ENCODE peak calls at places on chromosomes 4 and X, in six cellular contexts. Y is neuronal stem cell, U is endodermal cell, H is GM23248, I is IMR-90, V is fibroblast of lung. F is an unnamed sample.

GRCh38 chr4:137623013-137623412 is 90.7 kb upstream of the PCDH18 start:
- DNase-seq in Y (peak), U (no peak), H (no peak), I (no peak), V (peak), F (no peak)

GRCh38 chr4:95533254-95533653 is 15.5 kb downstream of the UNC5C start:
- DNase-seq in Y (no peak), U (no peak), H (no peak), I (no peak), V (no peak), F (no peak)

GRCh38 chrX:51922561-51922960 is 29.1 kb downstream of the MAGED1 start:
- DNase-seq in Y (no peak), U (peak), H (no peak), I (no peak), V (no peak), F (no peak)

GRCh38 chr4:126541820-126542219 is 1090.9 kb upstream of the INTU start:
- DNase-seq in Y (no peak), U (no peak), H (no peak), I (no peak), V (peak), F (no peak)

GRCh38 chrX:130539721-130540321 is 138.0 kb downstream of the RBMX2 start:
- DNase-seq in Y (peak), U (peak), H (peak), I (peak), V (peak), F (no peak)

GRCh38 chr4:157763490-157763889 is 409.3 kb downstream of the GASK1B start:
- DNase-seq in Y (no peak), U (no peak), H (no peak), I (no peak), V (no peak), F (no peak)

GRCh38 chr4:125044886-125045285 is 269.9 kb upstream of the FAT4 start:
- DNase-seq in Y (no peak), U (no peak), H (no peak), I (no peak), V (no peak), F (no peak)

GRCh38 chrX:2756534-2756933 is 4.7 kb downstream of the XG start:
- DNase-seq in Y (no peak), U (no peak), H (no peak), I (no peak), V (no peak), F (no peak)

GRCh38 chrX:12988797-12989196 is 13.9 kb downstream of the TMSB4X start:
- DNase-seq in Y (no peak), U (no peak), H (peak), I (peak), V (peak), F (no peak)

GRCh38 chrX:53184836-53185235 is 40.2 kb downstream of the KDM5C start:
- DNase-seq in Y (no peak), U (no peak), H (peak), I (peak), V (peak), F (no peak)

GRCh38 chr4:169314906-169315305 is 44.1 kb upstream of the SH3RF1 start:
- DNase-seq in Y (no peak), U (no peak), H (peak), I (peak), V (peak), F (peak)

GRCh38 chrX:71909956-71910355 is 689 bp upstream of the NHSL2 start:
- DNase-seq in Y (peak), U (peak), H (peak), I (no peak), V (no peak), F (peak)

GRCh38 chr4:149932188-149932587 is 116.5 kb upstream of the IQCM start:
- DNase-seq in Y (no peak), U (no peak), H (no peak), I (no peak), V (no peak), F (no peak)

GRCh38 chr4:98068495-98068894 is 74.8 kb downstream of the STPG2 start:
- DNase-seq in Y (no peak), U (no peak), H (no peak), I (no peak), V (no peak), F (no peak)

GRCh38 chrX:130163350-130163851 is 2.2 kb downstream of the AIFM1 start:
- DNase-seq in Y (no peak), U (no peak), H (no peak), I (no peak), V (no peak), F (no peak)

GRCh38 chr4:85825937-85826678 is 351.2 kb downstream of the ARHGAP24 start:
- DNase-seq in Y (peak), U (peak), H (peak), I (peak), V (peak), F (no peak)

GRCh38 chr4:153326513-153326912 is 18.0 kb upstream of the MND1 start:
- DNase-seq in Y (no peak), U (no peak), H (peak), I (peak), V (peak), F (no peak)

GRCh38 chr4:149933883-149934282 is 118.2 kb upstream of the IQCM start:
- DNase-seq in Y (no peak), U (no peak), H (peak), I (no peak), V (no peak), F (no peak)

GRCh38 chr4:79697444-79697843 is 289.4 kb upstream of the GK2 start:
- DNase-seq in Y (no peak), U (no peak), H (no peak), I (no peak), V (no peak), F (no peak)

GRCh38 chr4:102759835-102760644 is 728 bp downstream of the MANBA start:
- DNase-seq in Y (peak), U (peak), H (peak), I (peak), V (peak), F (no peak)

DNA sequence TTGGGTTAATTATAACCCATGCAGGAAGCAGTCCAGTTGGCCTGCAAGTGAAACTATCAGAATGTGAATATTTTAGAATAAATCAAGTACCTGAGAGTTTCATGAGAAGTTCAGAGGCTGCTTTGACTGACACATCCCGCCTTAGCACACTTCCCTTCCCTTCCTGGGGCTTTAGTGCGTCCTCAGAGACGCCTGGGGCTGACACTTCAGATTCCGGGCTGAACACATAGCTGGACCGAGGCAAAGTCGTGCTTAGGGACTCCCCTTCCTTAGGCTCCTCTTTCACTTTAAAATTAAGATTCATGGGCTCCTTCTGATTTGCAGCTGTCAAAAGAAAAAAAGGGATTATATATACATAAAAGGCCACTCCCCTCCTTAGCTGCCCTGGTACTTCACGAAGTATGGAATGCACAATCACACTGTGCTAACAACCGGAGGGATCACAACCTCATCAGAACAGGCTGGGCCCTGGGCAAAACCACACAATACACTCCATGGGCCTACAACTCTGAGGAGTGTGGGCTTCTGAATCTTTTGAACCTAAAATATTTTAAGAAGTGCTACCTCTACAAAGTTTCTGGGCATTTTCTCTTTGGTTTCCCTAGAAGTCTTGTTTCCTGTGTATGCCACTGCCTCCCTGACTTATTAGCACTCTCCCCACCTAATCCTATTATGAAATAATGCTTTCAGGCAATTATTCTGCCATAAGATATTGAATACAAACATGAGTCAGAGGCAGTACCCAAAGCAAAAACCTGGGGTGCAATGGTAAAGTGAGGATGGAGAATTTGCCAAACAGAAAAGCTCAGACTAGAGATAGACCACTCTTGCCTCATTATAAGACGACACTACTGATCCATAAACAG is 68.2 kb downstream of the ZNF827 start:
- DNase-seq in Y (no peak), U (no peak), H (peak), I (no peak), V (no peak), F (no peak)
- H3K4me3 ChIP-seq in Y (no peak), U (no peak), H (no peak), I (no peak), V (no peak), F (peak)

DNA sequence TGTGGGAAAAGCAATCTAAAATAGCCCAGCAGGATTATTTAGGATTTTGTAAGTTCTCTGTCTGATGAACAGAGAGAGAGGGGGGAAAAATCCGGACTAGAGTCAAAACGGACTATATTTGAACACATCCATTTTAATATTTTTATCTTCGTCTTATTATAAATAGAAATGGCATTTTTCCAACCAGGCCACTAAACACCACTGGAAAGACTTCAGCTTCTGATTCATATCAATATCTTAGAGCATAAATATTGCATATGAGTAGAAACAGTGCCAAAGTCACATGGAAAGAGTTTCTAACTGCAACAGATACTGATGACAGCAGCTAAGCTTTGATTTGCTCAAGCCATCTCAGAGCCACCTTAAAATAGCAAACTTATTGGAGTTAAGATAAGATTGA is 479 bp downstream of the PPARGC1A start:
- DNase-seq in Y (no peak), U (no peak), H (peak), I (no peak), V (peak), F (no peak)
- H3K9ac ChIP-seq in Y (no peak), U (no peak), H (peak), I (no peak), V (peak), F (peak)

DNA sequence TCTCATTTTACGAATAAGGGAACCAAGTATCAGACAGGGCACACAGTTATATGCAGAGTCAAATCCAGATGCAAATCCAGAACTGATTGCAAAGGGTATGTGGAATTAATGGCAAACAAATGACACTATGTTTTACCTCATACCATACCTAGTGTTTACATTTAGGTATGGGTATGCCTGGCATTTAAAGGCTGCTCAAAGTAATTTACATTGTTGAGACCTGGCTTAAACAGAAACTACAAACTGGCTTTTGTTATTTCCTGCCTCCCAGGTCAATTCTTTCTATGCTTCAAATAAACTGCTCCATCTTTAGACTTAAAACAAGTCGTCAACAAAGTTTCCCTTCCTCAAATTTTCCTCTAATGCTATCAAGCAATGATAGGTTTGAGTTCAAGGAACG is 33.7 kb downstream of the ANKRD17 start:
- DNase-seq in Y (no peak), U (no peak), H (no peak), I (no peak), V (no peak), F (no peak)
- H3K27ac ChIP-seq in Y (no peak), U (no peak), H (no peak), I (no peak), V (no peak), F (no peak)

DNA sequence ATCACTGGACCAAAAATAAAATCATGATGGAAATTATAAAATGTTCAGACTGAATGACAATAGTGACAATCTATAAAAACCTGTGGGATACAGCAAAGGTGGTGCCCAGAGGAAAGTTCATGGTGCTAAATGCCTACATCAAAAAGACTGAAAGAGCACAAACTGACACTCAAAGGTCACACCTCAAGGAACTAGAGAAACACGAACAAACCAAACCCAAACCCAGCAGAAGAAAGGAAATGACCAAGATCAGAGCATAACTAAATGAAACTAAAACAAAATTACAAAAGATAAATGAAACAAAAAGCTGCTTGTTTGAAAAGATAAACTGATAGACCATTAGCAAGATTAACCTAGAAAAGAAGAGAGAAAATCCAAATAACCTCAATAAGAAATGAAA is 78.7 kb downstream of the ANAPC10 start:
- DNase-seq in Y (no peak), U (no peak), H (no peak), I (no peak), V (no peak), F (no peak)
- H3K4me3 ChIP-seq in Y (no peak), U (no peak), H (no peak), I (no peak), V (no peak), F (no peak)

GRCh38 chrX:115579786-115580294 is 18.9 kb downstream of the PLS3 start:
- DNase-seq in Y (no peak), U (peak), H (no peak), I (no peak), V (no peak), F (no peak)

GRCh38 chrX:115584715-115585114 is 23.7 kb downstream of the PLS3 start:
- DNase-seq in Y (no peak), U (no peak), H (peak), I (peak), V (peak), F (no peak)

GRCh38 chrX:115582871-115583729 is 22.1 kb downstream of the PLS3 start:
- DNase-seq in Y (no peak), U (peak), H (peak), I (peak), V (peak), F (no peak)

GRCh38 chrX:115583730-115584004 is 22.7 kb downstream of the PLS3 start:
- DNase-seq in Y (no peak), U (no peak), H (no peak), I (no peak), V (no peak), F (no peak)

DNA sequence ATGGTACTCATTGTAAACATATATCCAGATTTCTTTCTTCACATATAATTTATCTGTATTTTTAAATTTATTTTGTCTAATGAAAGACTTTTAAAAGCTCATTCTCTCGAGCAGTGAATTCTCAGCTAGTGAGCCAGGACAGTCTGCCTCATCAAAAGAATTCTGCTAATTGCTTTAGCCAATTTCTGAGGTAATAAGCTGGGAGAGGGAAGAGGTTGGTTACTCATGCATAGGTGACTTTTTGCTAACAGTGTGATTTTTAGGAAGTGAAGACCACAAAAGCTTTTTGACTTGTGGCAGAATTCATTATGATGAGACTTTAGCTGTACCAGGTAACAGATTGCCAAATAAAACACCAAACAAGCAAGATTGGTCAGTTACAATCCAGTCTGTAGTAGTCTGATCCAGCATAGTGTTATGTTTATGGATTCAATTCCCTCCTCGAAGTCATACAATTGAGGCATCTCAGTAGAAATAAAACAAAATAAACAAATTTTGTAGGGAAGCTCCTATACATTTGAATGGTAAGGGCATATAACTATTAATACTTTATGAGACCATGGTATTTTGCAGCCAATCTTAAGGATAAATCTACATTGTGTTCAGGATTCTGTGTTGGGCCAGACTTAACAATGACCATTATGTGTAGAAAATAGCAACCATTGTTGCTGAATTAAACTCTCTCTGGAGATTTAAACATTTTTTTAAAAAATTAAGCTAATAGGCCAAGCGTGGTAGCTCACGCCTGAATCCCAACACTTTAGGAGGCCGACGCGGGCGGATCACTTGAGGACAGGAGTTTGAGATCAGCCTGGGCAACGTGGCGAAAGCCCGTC is 21.3 kb downstream of the PLS3 start:
- DNase-seq in Y (no peak), U (no peak), H (peak), I (no peak), V (no peak), F (no peak)
- H3K9ac ChIP-seq in Y (no peak), U (peak), H (peak), I (peak), V (no peak), F (no peak)